ENCODE peak calls at places on chromosomes 11 and 22, in four cellular contexts. H is cardiac muscle cell, R is IMR-90, F is left ventricle myocardium inferior. Z is an unnamed sample.

GRCh38 chr11:82988936-82989627 is 82.6 kb downstream of the RAB30 start:
- DNase-seq in H (no peak), R (peak; percentile 33), F (no peak), Z (no peak)

GRCh38 chr11:79794484-79795393 is 353.9 kb upstream of the TENM4 start:
- DNase-seq in H (no peak), R (no peak), F (no peak), Z (no peak)

GRCh38 chr22:49966041-49966715 is 5.6 kb downstream of the PIM3 start:
- DNase-seq in H (no peak), R (no peak), F (no peak), Z (peak; percentile 72)

GRCh38 chr22:24996420-24996952 is 44.0 kb downstream of the KIAA1671 start:
- DNase-seq in H (peak; percentile 45), R (no peak), F (no peak), Z (no peak)

GRCh38 chr11:121651267-121651625 is 198.5 kb upstream of the SORL1-AS1 start:
- DNase-seq in H (no peak), R (no peak), F (no peak), Z (no peak)

GRCh38 chr11:61507962-61508824 is at the start of gene LRRC10B:
- DNase-seq in H (no peak), R (no peak), F (no peak), Z (no peak)

GRCh38 chr22:38729946-38730345 is 24.2 kb downstream of the GTPBP1 start:
- DNase-seq in H (no peak), R (no peak), F (no peak), Z (peak; percentile 53)

GRCh38 chr11:33801821-33802413 is 27.6 kb upstream of the FBXO3 start:
- DNase-seq in H (no peak), R (no peak), F (no peak), Z (no peak)

GRCh38 chr11:46669606-46670243 is 30.7 kb downstream of the ARHGAP1 start:
- DNase-seq in H (no peak), R (no peak), F (no peak), Z (no peak)

GRCh38 chr11:1263036-1263435 is 40.2 kb downstream of the MUC5B start:
- DNase-seq in H (no peak), R (no peak), F (no peak), Z (no peak)
- H3K4me3 ChIP-seq in H (no peak overlapping the region), R (no peak overlapping the region), F (peak overlapping the region; percentile 66), Z (no peak overlapping the region)

GRCh38 chr22:22201185-22201924 is 43.2 kb upstream of the VPREB1 start:
- DNase-seq in H (no peak), R (peak; percentile 24), F (peak; percentile 58), Z (no peak)

GRCh38 chr22:22203048-22203971 is 41.3 kb upstream of the VPREB1 start:
- DNase-seq in H (no peak), R (no peak), F (no peak), Z (no peak)

GRCh38 chr22:22199634-22200033 is 45.0 kb upstream of the VPREB1 start:
- DNase-seq in H (no peak), R (no peak), F (no peak), Z (no peak)

GRCh38 chr22:22200569-22201184 is 43.9 kb upstream of the VPREB1 start:
- DNase-seq in H (no peak), R (no peak), F (no peak), Z (no peak)

GRCh38 chr22:22201925-22202343 is 42.7 kb upstream of the VPREB1 start:
- DNase-seq in H (no peak), R (no peak), F (no peak), Z (no peak)
- H3K27me3 ChIP-seq in H (peaks cover 96% of the 10 kb centered on the region), R (peaks cover 51% of the 10 kb centered on the region), F (peaks cover 99% of the 10 kb centered on the region), Z (no peaks in the 10 kb centered on the region)

GRCh38 chr11:65977621-65978390 is 16.3 kb downstream of the SART1 start:
- DNase-seq in H (no peak), R (no peak), F (no peak), Z (no peak)
- H3K4me3 ChIP-seq in H (no peak overlapping the region), R (no peak overlapping the region), F (no peak overlapping the region), Z (no peak overlapping the region)

GRCh38 chr22:46019351-46019750 is 42.4 kb upstream of the WNT7B start:
- DNase-seq in H (no peak), R (no peak), F (no peak), Z (no peak)
- H3K27me3 ChIP-seq in H (peaks cover 18% of the 10 kb centered on the region), R (no peaks in the 10 kb centered on the region), F (no peaks in the 10 kb centered on the region), Z (no peaks in the 10 kb centered on the region)

GRCh38 chr11:77046060-77046501 is 11.9 kb downstream of the B3GNT6 start:
- DNase-seq in H (peak; percentile 25), R (no peak), F (no peak), Z (no peak)
- H3K4me3 ChIP-seq in H (no peak overlapping the region), R (peak overlapping the region; percentile 23), F (no peak overlapping the region), Z (no peak overlapping the region)

DNA sequence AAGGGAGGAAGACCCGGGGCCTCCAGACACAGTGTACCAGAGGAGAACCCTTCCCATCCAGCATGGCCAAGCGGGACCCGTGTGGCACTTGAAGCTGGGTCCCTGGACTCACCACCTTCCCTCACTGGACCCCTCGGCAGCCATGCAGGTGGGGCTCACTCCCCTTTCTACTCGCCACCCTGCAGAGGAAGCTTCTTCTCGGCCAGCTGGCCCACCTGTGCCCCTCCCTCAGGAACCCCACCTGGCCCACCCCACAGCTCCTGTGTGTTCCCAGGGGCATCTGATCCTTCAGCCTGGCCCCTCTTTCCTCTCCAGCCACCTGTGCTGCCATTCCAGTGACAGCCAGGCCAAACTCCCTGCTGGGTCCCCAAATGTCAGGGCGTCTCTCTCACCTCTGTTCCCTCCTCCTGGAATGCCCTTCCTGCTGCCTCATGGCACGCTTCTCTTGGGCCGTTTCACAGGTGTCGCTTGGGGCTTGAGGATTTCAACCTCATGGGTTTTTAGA is 38.0 kb downstream of the IGF2 start:
- DNase-seq in H (no peak), R (no peak), F (no peak), Z (no peak)
- H3K27me3 ChIP-seq in H (no peaks in the 10 kb centered on the region), R (peaks cover 6% of the 10 kb centered on the region), F (no peaks in the 10 kb centered on the region), Z (no peaks in the 10 kb centered on the region)

Z was measured in aorta.